ENCODE peak calls at places on chromosomes 2 and 18, in seven cellular contexts. X, N, U, E, Q, S and V are unnamed samples.

GRCh38 chr2:240143276-240143675 is 2.8 kb upstream of the OTOS start:
- DNase-seq in U (no peak), X (no peak), S (no peak), E (peak; percentile 30), Q (no peak), N (no peak), V (no peak)

GRCh38 chr2:203798296-203799157 is 69.0 kb upstream of the CTLA4 start:
- DNase-seq in N (no peak), S (no peak), Q (no peak), X (no peak), E (no peak), U (no peak), V (no peak)

GRCh38 chr2:239856620-239857285 is 168.4 kb downstream of the NDUFA10 start:
- DNase-seq in Q (no peak), X (no peak), U (no peak), S (no peak), E (no peak), N (no peak), V (no peak)

GRCh38 chr2:72827999-72828646 is 2.3 kb upstream of the EXOC6B start:
- DNase-seq in X (no peak), Q (no peak), U (no peak), N (no peak), S (peak; percentile 87), E (no peak), V (no peak)

GRCh38 chr2:169131587-169132512 is 62.5 kb downstream of the DHRS9 start:
- DNase-seq in S (peak; percentile 40), N (peak; percentile 34), X (no peak), Q (no peak), U (no peak), E (no peak), V (peak; percentile 74)

GRCh38 chr2:149466635-149467034 is 120.9 kb downstream of the MMADHC start:
- DNase-seq in X (no peak), S (peak; percentile 49), N (no peak), Q (no peak), U (no peak), E (no peak), V (no peak)

GRCh38 chr2:86042256-86043168 is 63.2 kb downstream of the POLR1A start:
- DNase-seq in U (no peak), X (no peak), S (no peak), Q (no peak), E (no peak), N (no peak), V (no peak)

GRCh38 chr2:79980816-79981215 is 323.7 kb downstream of the LRRTM1 start:
- DNase-seq in S (no peak), N (no peak), X (no peak), E (no peak), U (no peak), Q (no peak), V (no peak)

GRCh38 chr2:207825033-207825957 is 55.6 kb upstream of the FZD5 start:
- DNase-seq in N (no peak), U (no peak), X (no peak), Q (no peak), S (no peak), E (no peak), V (no peak)

GRCh38 chr2:226767056-226767813 is 32.4 kb downstream of the IRS1 start:
- DNase-seq in U (no peak), N (no peak), S (peak; percentile 40), E (no peak), Q (no peak), X (no peak), V (no peak)

GRCh38 chr2:203330434-203330833 is 2.2 kb downstream of the ABI2 start:
- DNase-seq in U (peak; percentile 18), S (peak; percentile 45), E (no peak), Q (no peak), X (no peak), N (no peak), V (no peak)

GRCh38 chr18:36321636-36322407 is 24.3 kb downstream of the FHOD3 start:
- DNase-seq in S (peak; percentile 71), Q (no peak), E (no peak), U (no peak), N (peak; percentile 42), X (no peak), V (no peak)

GRCh38 chr2:32632089-32632488 is 4.2 kb downstream of the TTC27 start:
- DNase-seq in E (no peak), N (no peak), X (no peak), S (peak; percentile 60), U (peak; percentile 4), Q (no peak), V (no peak)

GRCh38 chr2:160390544-160391258 is 102.9 kb downstream of the RBMS1 start:
- DNase-seq in U (no peak), Q (no peak), X (no peak), S (peak; percentile 94), E (no peak), N (no peak), V (no peak)

GRCh38 chr2:102060047-102060446 is 68.3 kb downstream of the IL1R2 start:
- DNase-seq in S (peak; percentile 17), Q (no peak), N (no peak), U (no peak), X (no peak), E (no peak), V (no peak)

GRCh38 chr2:12202702-12203101 is 456.3 kb downstream of the LPIN1 start:
- DNase-seq in S (peak; percentile 9), Q (no peak), E (no peak), U (peak; percentile 46), N (no peak), X (no peak), V (no peak)

GRCh38 chr2:19843992-19844515 is 57.7 kb downstream of the TTC32 start:
- DNase-seq in E (no peak), X (no peak), S (no peak), Q (no peak), N (no peak), U (no peak), V (no peak)

GRCh38 chr18:49922228-49922627 is 108.9 kb upstream of the ACAA2 start:
- DNase-seq in E (no peak), S (no peak), N (no peak), U (no peak), X (no peak), Q (no peak), V (no peak)

GRCh38 chr2:220491633-220492032 is 864.2 kb downstream of the SLC4A3 start:
- DNase-seq in X (no peak), U (no peak), S (no peak), E (no peak), N (no peak), Q (no peak), V (no peak)

GRCh38 chr2:212974692-212975091 is 176.7 kb downstream of the IKZF2 start:
- DNase-seq in Q (no peak), S (peak; percentile 75), N (no peak), X (no peak), U (peak; percentile 78), E (no peak), V (no peak)

GRCh38 chr2:239928457-239929350 is 96.4 kb downstream of the NDUFA10 start:
- DNase-seq in X (no peak), U (no peak), S (no peak), N (no peak), Q (no peak), E (peak; percentile 42), V (no peak)

GRCh38 chr18:48613589-48613988 is 74.8 kb downstream of the CTIF start:
- DNase-seq in N (no peak), Q (no peak), S (no peak), E (peak; percentile 60), U (no peak), X (no peak), V (no peak)

GRCh38 chr2:230459213-230459612 is 43.2 kb downstream of the SP100 start:
- DNase-seq in U (no peak), E (no peak), X (no peak), N (no peak), S (no peak), Q (no peak), V (no peak)

GRCh38 chr2:234996467-234997270 is 44.9 kb downstream of the SH3BP4 start:
- DNase-seq in Q (no peak), E (no peak), S (peak; percentile 97), X (no peak), N (peak; percentile 63), U (no peak), V (no peak)

GRCh38 chr18:23825978-23826405 is 136.7 kb downstream of the LAMA3 start:
- DNase-seq in X (no peak), N (peak; percentile 49), Q (no peak), U (peak; percentile 95), S (peak; percentile 91), E (no peak), V (no peak)

GRCh38 chr2:19021721-19022120 is 336.7 kb downstream of the OSR1 start:
- DNase-seq in S (peak; percentile 79), Q (no peak), N (no peak), U (peak; percentile 87), E (no peak), X (no peak), V (no peak)

GRCh38 chr2:81658227-81658626 is 1353.7 kb upstream of the LRRTM1 start:
- DNase-seq in N (peak; percentile 39), U (no peak), Q (no peak), S (peak; percentile 27), X (no peak), E (no peak), V (no peak)

GRCh38 chr2:240626531-240627300 is 1.4 kb downstream of the GPR35 start:
- DNase-seq in S (no peak), Q (no peak), X (no peak), U (no peak), N (no peak), E (peak; percentile 66), V (peak; percentile 40)

GRCh38 chr2:165791811-165792454 is 2.1 kb downstream of the GALNT3 start:
- DNase-seq in N (no peak), X (no peak), Q (no peak), E (no peak), S (peak; percentile 82), U (no peak), V (no peak)

GRCh38 chr18:22330508-22330907 is 87.2 kb downstream of the CTAGE1 start:
- DNase-seq in U (no peak), S (no peak), N (no peak), X (no peak), Q (no peak), E (no peak), V (no peak)